ENCODE peak calls at places on chromosomes 1 and 21, in four cellular contexts. O, M, U and J are unnamed samples.

GRCh38 chr1:44103270-44104131 is 15.1 kb upstream of the KLF17 start:
- DNase-seq in O (no peak), M (no peak), U (peak; percentile 59), J (no peak)

GRCh38 chr1:165443539-165444289 is 1.2 kb downstream of the RXRG start:
- DNase-seq in O (no peak), M (no peak), U (no peak), J (no peak)

GRCh38 chr1:20100632-20101355 is 18.5 kb downstream of the PLA2G2D start:
- DNase-seq in O (peak; percentile 42), M (peak; percentile 75), U (peak; percentile 42), J (peak; percentile 43)

GRCh38 chr21:29078884-29079765 is 5.7 kb upstream of the CCT8 start:
- DNase-seq in O (peak; percentile 18), M (no peak), U (no peak), J (no peak)

GRCh38 chr1:164504699-164505098 is 54.3 kb upstream of the PBX1 start:
- DNase-seq in O (no peak), M (no peak), U (no peak), J (no peak)

GRCh38 chr1:32715901-32716311 is 13.3 kb upstream of the SYNC start:
- DNase-seq in O (no peak), M (no peak), U (no peak), J (no peak)

GRCh38 chr1:161718559-161719324 is 2.6 kb upstream of the FCRLB start:
- DNase-seq in O (no peak), M (no peak), U (no peak), J (no peak)

GRCh38 chr1:182789138-182790076 is at the start of gene NPL:
- DNase-seq in O (peak; percentile 90), M (peak; percentile 70), U (peak; percentile 68), J (peak; percentile 54)

GRCh38 chr21:15362458-15362857 is 297.7 kb upstream of the NRIP1 start:
- DNase-seq in O (no peak), M (no peak), U (no peak), J (no peak)

GRCh38 chr1:109277434-109278204 is 5.3 kb downstream of the PSRC1 start:
- DNase-seq in O (peak; percentile 21), M (peak; percentile 74), U (peak; percentile 76), J (no peak)

GRCh38 chr1:218931331-218931730 is 242.3 kb upstream of the LYPLAL1 start:
- DNase-seq in O (no peak), M (no peak), U (peak; percentile 23), J (no peak)

GRCh38 chr1:48794815-48795214 is 18.1 kb upstream of the BEND5 start:
- DNase-seq in O (no peak), M (no peak), U (no peak), J (no peak)

GRCh38 chr1:58815680-58816071 is 31.8 kb upstream of the JUN start:
- DNase-seq in O (no peak), M (no peak), U (peak; percentile 66), J (no peak)

GRCh38 chr1:240820816-240821215 is 208.9 kb upstream of the GREM2 start:
- DNase-seq in O (no peak), M (no peak), U (no peak), J (no peak)

GRCh38 chr1:229380514-229381160 is 37.8 kb upstream of the CCSAP start:
- DNase-seq in O (peak; percentile 90), M (no peak), U (no peak), J (no peak)

GRCh38 chr1:58814251-58815068 is 30.6 kb upstream of the JUN start:
- DNase-seq in O (no peak), M (no peak), U (no peak), J (no peak)

GRCh38 chr1:41486053-41486891 is 1.8 kb upstream of the EDN2 start:
- DNase-seq in O (no peak), M (no peak), U (peak; percentile 53), J (no peak)

GRCh38 chr1:91669584-91670350 is 169.1 kb downstream of the CDC7 start:
- DNase-seq in O (no peak), M (no peak), U (no peak), J (no peak)

GRCh38 chr1:9006956-9007615 is 19.1 kb downstream of the SLC2A7 start:
- DNase-seq in O (no peak), M (no peak), U (no peak), J (no peak)

GRCh38 chr1:2136836-2137235 is 57.7 kb downstream of the FAAP20 start:
- DNase-seq in O (no peak), M (no peak), U (no peak), J (no peak)

GRCh38 chr1:159752135-159752580 is 28.6 kb upstream of the DUSP23 start:
- DNase-seq in O (no peak), M (peak; percentile 93), U (peak; percentile 76), J (no peak)

GRCh38 chr1:42779725-42780124 is 5.1 kb upstream of the TMEM269 start:
- DNase-seq in O (no peak), M (no peak), U (no peak), J (no peak)